ENCODE peak calls at places on chromosomes 16 and 17, in nine cellular contexts. I is SHP77, D is foreskin melanocyte, V is GOT3, O is NCI-H345, Q is RPMI7951, U is brain pericyte, M is AG10803, Z is lower lobe of right lung. Y is an unnamed sample.

GRCh38 chr17:6868579-6868978 is 37.0 kb upstream of the TEKT1 start:
- DNase-seq in D (no peak), Q (no peak), M (no peak), V (no peak), U (no peak), I (no peak), Z (no peak), O (no peak), Y (no peak)

GRCh38 chr16:56354016-56354415 is 71.3 kb downstream of the AMFR start:
- DNase-seq in I (no peak), M (no peak), Q (no peak), O (no peak), V (no peak), U (no peak), Z (no peak), D (no peak), Y (no peak)

GRCh38 chr17:60695960-60696359 is 18.3 kb downstream of the BCAS3 start:
- DNase-seq in M (peak; percentile 22), Z (no peak), O (no peak), V (no peak), Q (no peak), U (no peak), I (no peak), D (no peak), Y (no peak)

GRCh38 chr16:77406680-77407079 is 28.2 kb downstream of the ADAMTS18 start:
- DNase-seq in Q (peak; percentile 5), V (no peak), Z (no peak), D (no peak), I (no peak), O (no peak), U (no peak), M (peak; percentile 15), Y (no peak)

GRCh38 chr17:64574646-64575045 is 67.9 kb downstream of the CEP95 start:
- DNase-seq in V (no peak), D (no peak), U (no peak), Z (no peak), M (peak; percentile 36), I (no peak), O (no peak), Q (no peak), Y (no peak)

GRCh38 chr17:41498276-41498675 is 7.1 kb downstream of the KRT13 start:
- DNase-seq in Z (no peak), D (no peak), M (no peak), I (no peak), U (no peak), Q (no peak), V (no peak), O (no peak), Y (no peak)

GRCh38 chr16:48158296-48158695 is 2.5 kb upstream of the ABCC12 start:
- DNase-seq in Z (no peak), D (no peak), M (peak; percentile 42), O (no peak), I (no peak), U (no peak), Q (peak; percentile 95), V (no peak), Y (no peak)

GRCh38 chr17:31008374-31009035 is 37.7 kb downstream of the RNF135 start:
- DNase-seq in M (peak; percentile 56), U (no peak), V (peak; percentile 3), I (no peak), D (peak; percentile 56), Q (peak; percentile 66), Z (peak; percentile 78), O (peak; percentile 46), Y (no peak)

GRCh38 chr17:7712111-7712771 is 5.3 kb upstream of the DNAH2 start:
- DNase-seq in U (no peak), I (no peak), Q (no peak), V (no peak), Z (no peak), O (peak; percentile 15), M (no peak), D (no peak), Y (peak; percentile 16)

GRCh38 chr17:61368049-61368831 is 31.4 kb upstream of the TBX2 start:
- DNase-seq in M (no peak), Z (no peak), I (no peak), U (no peak), O (no peak), Q (no peak), V (no peak), D (no peak), Y (no peak)

GRCh38 chr16:21169249-21169981 is 10.9 kb downstream of the LDAF1 start:
- DNase-seq in V (no peak), Q (peak; percentile 54), Z (no peak), U (no peak), I (no peak), O (no peak), M (peak; percentile 27), D (no peak), Y (no peak)

GRCh38 chr17:35376245-35376644 is 2.8 kb upstream of the SLFN11 start:
- DNase-seq in D (no peak), Q (peak; percentile 10), V (no peak), Z (no peak), I (no peak), U (no peak), M (peak; percentile 38), O (no peak), Y (no peak)

GRCh38 chr17:78806451-78806850 is 24.4 kb upstream of the CYTH1 start:
- DNase-seq in Z (no peak), D (no peak), V (no peak), U (no peak), Q (no peak), O (no peak), M (no peak), I (no peak), Y (no peak)

Y was measured in NCI-H446.